ENCODE peak calls at places on chromosomes 2 and 18, in four cellular contexts. One of them, this sample, is unnamed.
A peak's percentile ranks its signal among the peaks of the same experiment; 100 is the strongest.

GRCh38 chr18:55256568-55257289 is 297.5 kb upstream of the CCDC68 start:
- DNase-seq in astrocyte: peak; percentile 83
- DNase-seq in heart left ventricle: no peak
- DNase-seq in breast epithelium: no peak
- DNase-seq in this sample: no peak

GRCh38 chr18:11064106-11064505 is 85.3 kb downstream of the PIEZO2 start:
- DNase-seq in breast epithelium: no peak
- DNase-seq in astrocyte: no peak
- DNase-seq in heart left ventricle: no peak
- DNase-seq in this sample: no peak

GRCh38 chr2:120857931-120858330 is 122.3 kb downstream of the GLI2 start:
- DNase-seq in astrocyte: no peak
- DNase-seq in breast epithelium: no peak
- DNase-seq in heart left ventricle: no peak
- DNase-seq in this sample: no peak

GRCh38 chr2:121254748-121255147 is 30.3 kb downstream of the TFCP2L1 start:
- DNase-seq in heart left ventricle: no peak
- DNase-seq in astrocyte: no peak
- DNase-seq in breast epithelium: no peak
- DNase-seq in this sample: peak; percentile 93

GRCh38 chr18:7452331-7452730 is 114.8 kb upstream of the PTPRM start:
- DNase-seq in breast epithelium: no peak
- DNase-seq in heart left ventricle: no peak
- DNase-seq in astrocyte: no peak
- DNase-seq in this sample: peak; percentile 49

GRCh38 chr18:68034293-68034692 is 517.8 kb upstream of the DSEL start:
- DNase-seq in breast epithelium: no peak
- DNase-seq in heart left ventricle: no peak
- DNase-seq in astrocyte: no peak
- DNase-seq in this sample: no peak

GRCh38 chr2:201182650-201183372 is at the start of gene CASP10:
- DNase-seq in breast epithelium: no peak
- DNase-seq in astrocyte: peak; percentile 10
- DNase-seq in heart left ventricle: no peak
- DNase-seq in this sample: no peak

GRCh38 chr18:50151876-50152275 is 43.1 kb downstream of the MYO5B start:
- DNase-seq in astrocyte: peak; percentile 77
- DNase-seq in heart left ventricle: no peak
- DNase-seq in breast epithelium: no peak
- DNase-seq in this sample: no peak

GRCh38 chr2:241608881-241609280 is 28.1 kb downstream of the THAP4 start:
- DNase-seq in astrocyte: no peak
- DNase-seq in breast epithelium: no peak
- DNase-seq in heart left ventricle: no peak
- DNase-seq in this sample: no peak

GRCh38 chr18:43007365-43007764 is 108.1 kb downstream of the RIT2 start:
- DNase-seq in astrocyte: peak; percentile 42
- DNase-seq in heart left ventricle: no peak
- DNase-seq in breast epithelium: no peak
- DNase-seq in this sample: no peak

GRCh38 chr2:162072976-162073775 is 839 bp downstream of the DPP4 start:
- DNase-seq in breast epithelium: no peak
- DNase-seq in astrocyte: no peak
- DNase-seq in heart left ventricle: no peak
- DNase-seq in this sample: no peak

DNA sequence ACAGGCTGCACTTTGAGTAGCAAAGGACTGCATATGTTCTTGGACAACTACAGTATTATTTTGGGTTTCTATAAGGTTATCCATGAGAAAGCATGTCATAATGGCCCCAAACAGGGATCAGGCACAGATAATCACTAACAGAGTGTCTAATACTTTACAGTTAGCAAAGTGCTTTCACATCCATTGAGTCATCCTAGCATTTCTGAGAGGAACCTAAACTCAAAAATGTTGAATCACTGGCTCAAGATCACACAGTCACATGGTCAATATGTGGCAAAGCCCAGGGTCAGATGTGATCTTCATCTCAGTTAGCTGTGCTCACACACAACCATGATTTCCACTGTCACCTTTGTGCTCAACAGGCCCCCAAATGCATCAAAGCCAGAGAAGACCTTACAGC is 156.1 kb upstream of the VRK2 start:
- DNase-seq in astrocyte: peak; percentile 26
- DNase-seq in heart left ventricle: no peak
- DNase-seq in breast epithelium: no peak
- DNase-seq in this sample: no peak
- H3K27ac ChIP-seq in astrocyte: no peak overlapping the region
- H3K27ac ChIP-seq in heart left ventricle: no peak overlapping the region
- H3K27ac ChIP-seq in breast epithelium: no peak overlapping the region
- H3K27ac ChIP-seq in this sample: no peak overlapping the region

GRCh38 chr2:240139011-240139441 is 1.4 kb downstream of the OTOS start:
- DNase-seq in astrocyte: no peak
- DNase-seq in heart left ventricle: no peak
- DNase-seq in breast epithelium: no peak
- DNase-seq in this sample: no peak
- H3K9me3 ChIP-seq in astrocyte: no peaks in the 10 kb centered on the region
- H3K9me3 ChIP-seq in heart left ventricle: no peaks in the 10 kb centered on the region
- H3K9me3 ChIP-seq in breast epithelium: no peaks in the 10 kb centered on the region
- H3K9me3 ChIP-seq in this sample: no peaks in the 10 kb centered on the region

GRCh38 chr2:238231251-238231793 is 8.5 kb downstream of the HES6 start:
- DNase-seq in astrocyte: peak; percentile 20
- DNase-seq in breast epithelium: peak; percentile 69
- DNase-seq in heart left ventricle: peak; percentile 73
- DNase-seq in this sample: peak; percentile 74

GRCh38 chr2:238230699-238231098 is 9.1 kb downstream of the HES6 start:
- DNase-seq in heart left ventricle: no peak
- DNase-seq in breast epithelium: no peak
- DNase-seq in astrocyte: no peak
- DNase-seq in this sample: no peak

GRCh38 chr2:238233625-238234024 is 6.2 kb downstream of the HES6 start:
- DNase-seq in astrocyte: no peak
- DNase-seq in heart left ventricle: no peak
- DNase-seq in breast epithelium: no peak
- DNase-seq in this sample: no peak

GRCh38 chr2:238228700-238229099 is 11.1 kb downstream of the HES6 start:
- DNase-seq in breast epithelium: no peak
- DNase-seq in heart left ventricle: no peak
- DNase-seq in astrocyte: peak; percentile 37
- DNase-seq in this sample: no peak

DNA sequence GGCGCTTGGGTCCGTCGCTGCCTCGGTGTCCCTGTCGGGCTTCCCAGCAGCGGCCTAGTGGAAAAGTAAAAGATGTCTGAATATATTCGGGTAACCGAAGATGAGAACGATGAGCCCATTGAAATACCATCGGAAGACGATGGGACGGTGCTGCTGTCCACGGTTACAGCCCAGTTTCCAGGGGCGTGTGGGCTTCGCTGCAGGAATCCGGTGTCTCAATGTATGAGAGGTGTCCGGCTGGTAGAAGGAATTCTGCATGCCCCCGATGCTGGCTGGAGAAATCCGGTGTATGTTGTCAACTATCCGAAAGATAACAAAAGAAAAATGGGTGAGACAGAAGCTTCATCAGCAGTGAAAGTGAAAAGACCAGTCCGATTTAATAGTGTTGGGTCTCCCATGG is 8.0 kb downstream of the HES6 start:
- DNase-seq in breast epithelium: no peak
- DNase-seq in astrocyte: no peak
- DNase-seq in heart left ventricle: no peak
- DNase-seq in this sample: no peak
- H3K4me3 ChIP-seq in breast epithelium: peak overlapping the region; percentile 56
- H3K4me3 ChIP-seq in astrocyte: peak overlapping the region; percentile 53
- H3K4me3 ChIP-seq in heart left ventricle: peak overlapping the region; percentile 56
- H3K4me3 ChIP-seq in this sample: no peak overlapping the region

DNA sequence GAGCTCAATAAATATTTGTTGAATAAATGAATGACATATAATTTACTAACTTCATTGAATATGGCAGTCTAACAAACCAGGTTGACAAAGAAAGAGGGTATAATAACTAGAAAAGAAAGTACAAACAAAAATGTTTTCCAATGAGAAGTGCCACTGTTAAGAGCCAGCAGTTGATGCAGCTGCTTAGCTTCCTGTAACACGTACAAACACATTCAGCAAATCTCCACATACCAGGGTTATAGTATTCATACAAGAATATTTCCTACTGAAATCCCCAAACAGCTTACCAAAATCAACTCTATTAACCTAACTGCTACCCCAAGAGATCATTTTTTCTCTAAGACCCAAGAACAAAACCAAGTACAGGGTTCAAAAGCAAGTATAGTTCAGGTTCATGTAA is 77.7 kb downstream of the THADA start:
- DNase-seq in heart left ventricle: no peak
- DNase-seq in astrocyte: peak; percentile 41
- DNase-seq in breast epithelium: no peak
- DNase-seq in this sample: no peak
- H3K27ac ChIP-seq in heart left ventricle: peak overlapping the region; percentile 81
- H3K27ac ChIP-seq in astrocyte: peak overlapping the region; percentile 95
- H3K27ac ChIP-seq in breast epithelium: peak overlapping the region; percentile 91
- H3K27ac ChIP-seq in this sample: peak overlapping the region; percentile 70

GRCh38 chr18:35588122-35588521 is 6.6 kb downstream of the GALNT1 start:
- DNase-seq in heart left ventricle: no peak
- DNase-seq in astrocyte: no peak
- DNase-seq in breast epithelium: no peak
- DNase-seq in this sample: no peak
- H3K9me3 ChIP-seq in heart left ventricle: no peaks in the 10 kb centered on the region
- H3K9me3 ChIP-seq in astrocyte: peaks cover 2% of the 10 kb centered on the region
- H3K9me3 ChIP-seq in breast epithelium: peaks cover 9% of the 10 kb centered on the region
- H3K9me3 ChIP-seq in this sample: no peaks in the 10 kb centered on the region

GRCh38 chr2:2057125-2057721 is 273.9 kb downstream of the MYT1L start:
- DNase-seq in breast epithelium: peak; percentile 35
- DNase-seq in heart left ventricle: peak; percentile 91
- DNase-seq in astrocyte: peak; percentile 5
- DNase-seq in this sample: peak; percentile 42
- H3K4me3 ChIP-seq in breast epithelium: no peak overlapping the region
- H3K4me3 ChIP-seq in heart left ventricle: no peak overlapping the region
- H3K4me3 ChIP-seq in astrocyte: no peak overlapping the region
- H3K4me3 ChIP-seq in this sample: no peak overlapping the region

GRCh38 chr2:64865831-64866146 is 123.4 kb upstream of the SLC1A4 start:
- DNase-seq in astrocyte: no peak
- DNase-seq in heart left ventricle: no peak
- DNase-seq in breast epithelium: no peak
- DNase-seq in this sample: no peak
- H3K27ac ChIP-seq in astrocyte: no peak overlapping the region
- H3K27ac ChIP-seq in heart left ventricle: no peak overlapping the region
- H3K27ac ChIP-seq in breast epithelium: peak overlapping the region; percentile 91
- H3K27ac ChIP-seq in this sample: no peak overlapping the region